ENCODE peak calls at places on chromosomes 6 and 20, in six cellular contexts. S is heart left ventricle, E is hypothalamus, L is PC-3, A is HTR-8/SVneo, Y is tibial artery. Z is an unnamed sample.

GRCh38 chr20:1829531-1829930 is 65.7 kb upstream of the SIRPA start:
- DNase-seq in S (no peak), E (no peak), Y (no peak), A (no peak), L (no peak), Z (no peak)

GRCh38 chr20:36113566-36114247 is 40.8 kb upstream of the EPB41L1 start:
- DNase-seq in A (no peak), S (no peak), Y (no peak), L (no peak), E (no peak), Z (no peak)

GRCh38 chr20:2178328-2179232 is 77.0 kb downstream of the STK35 start:
- DNase-seq in Y (no peak), A (no peak), S (no peak), L (no peak), E (no peak), Z (no peak)

GRCh38 chr20:23585449-23585807 is 17.1 kb upstream of the CST9L start:
- DNase-seq in E (no peak), Y (peak), S (no peak), L (no peak), A (no peak), Z (no peak)

GRCh38 chr6:157225575-157225995 is 97.7 kb downstream of the TMEM242 start:
- DNase-seq in E (no peak), L (no peak), Y (no peak), S (peak), A (no peak), Z (no peak)

GRCh38 chr20:42595625-42596024 is 594.1 kb downstream of the PTPRT start:
- DNase-seq in E (no peak), S (no peak), A (no peak), L (no peak), Y (no peak), Z (no peak)

GRCh38 chr20:31790401-31790800 is 28.8 kb upstream of the MYLK2 start:
- DNase-seq in A (no peak), L (no peak), Y (no peak), S (no peak), E (no peak), Z (no peak)

GRCh38 chr6:135851442-135852271 is at the start of gene PDE7B:
- DNase-seq in E (no peak), S (peak), A (peak), Y (peak), L (peak), Z (peak)

GRCh38 chr6:118748311-118749062 is 97.1 kb upstream of the CEP85L start:
- DNase-seq in E (no peak), Y (no peak), A (no peak), L (peak), S (no peak), Z (no peak)

GRCh38 chr6:168158280-168158979 is 79.4 kb upstream of the FRMD1 start:
- DNase-seq in E (no peak), L (no peak), S (no peak), Y (no peak), A (no peak), Z (no peak)

Z was measured in H54.